ENCODE peak calls at places on chromosomes 1 and 21, in seven cellular contexts. Y is fibroblast of lung, O is mammary epithelial cell, B is A549, N is GM23338, K is upper lobe of right lung, H is esophagus muscularis mucosa. Q is an unnamed sample. For H3K4me1, the result is how much of the 10 kb centered on the place peaks cover.

GRCh38 chr1:53316058-53316741 is 11.7 kb downstream of the LRP8 start:
- DNase-seq in O (no peak), B (no peak), N (peak), Y (no peak), K (no peak), H (no peak), Q (no peak)

GRCh38 chr1:238029126-238029525 is 138.4 kb upstream of the ZP4 start:
- DNase-seq in B (no peak), O (no peak), H (no peak), N (no peak), Y (no peak), K (no peak), Q (no peak)

GRCh38 chr1:89973481-89974127 is 21.3 kb upstream of the ZNF326 start:
- DNase-seq in N (no peak), Y (peak), O (no peak), K (no peak), H (no peak), B (no peak), Q (no peak)

GRCh38 chr1:39720094-39720999 is 18.3 kb upstream of the PPIE start:
- DNase-seq in O (peak), N (peak), Y (peak), B (no peak), K (no peak), H (no peak), Q (no peak)

GRCh38 chr1:236124965-236125364 is 17.4 kb upstream of the GPR137B start:
- DNase-seq in O (no peak), Y (no peak), N (peak), B (no peak), H (no peak), K (no peak), Q (no peak)

GRCh38 chr1:175197536-175197935 is 5.0 kb upstream of the KIAA0040 start:
- DNase-seq in Y (no peak), O (peak), K (no peak), N (no peak), B (no peak), H (no peak), Q (no peak)

GRCh38 chr21:20971296-20971921 is 26.8 kb upstream of the NCAM2 start:
- DNase-seq in B (no peak), O (no peak), H (no peak), K (no peak), N (peak), Y (peak), Q (no peak)

GRCh38 chr1:233668725-233669294 is 54.9 kb downstream of the KCNK1 start:
- DNase-seq in O (peak), B (peak), K (no peak), Y (peak), N (no peak), H (no peak), Q (peak)

GRCh38 chr1:151196292-151196800 is 2.0 kb upstream of the PIP5K1A start:
- DNase-seq in H (no peak), K (no peak), B (peak), N (peak), O (peak), Y (peak), Q (no peak)

GRCh38 chr21:39184050-39184980 is 1.1 kb upstream of the PSMG1 start:
- DNase-seq in O (no peak), B (no peak), K (no peak), H (no peak), Y (no peak), N (no peak), Q (no peak)
- H3K4me1 ChIP-seq in O (under half), B (under half), K (under half), H (under half), Y (under half), N (under half), Q (under half)

DNA sequence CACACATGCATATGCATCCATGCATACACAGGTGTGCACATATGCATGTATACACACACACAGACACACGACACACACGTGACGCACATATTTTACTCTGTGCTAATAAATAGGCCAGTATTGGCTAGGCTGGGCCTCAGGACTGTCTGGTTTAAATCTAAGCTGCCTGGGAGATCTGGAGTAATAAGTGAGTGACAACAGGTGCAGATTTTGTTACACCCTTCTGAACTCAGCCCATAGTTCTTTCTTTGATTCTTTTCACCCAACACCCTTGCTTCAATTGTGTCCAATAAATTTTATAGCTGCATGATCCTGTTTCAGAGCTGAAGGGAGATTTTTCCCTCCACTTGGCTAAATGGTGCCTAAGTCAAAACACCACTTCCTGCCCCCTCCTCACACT is 132.8 kb downstream of the FGGY start:
- DNase-seq in B (no peak), N (no peak), Y (no peak), H (peak), K (no peak), O (no peak), Q (no peak)
- TF ChIP-seq CTCF in B (no peak), N (no peak), Y (no peak), H (no peak), K (no peak), O (no peak), Q (no peak)

GRCh38 chr1:97824644-97825043 is 96.2 kb downstream of the DPYD start:
- DNase-seq in H (no peak), B (no peak), K (no peak), N (no peak), O (no peak), Y (no peak), Q (no peak)

GRCh38 chr1:97820470-97821188 is 100.2 kb downstream of the DPYD start:
- DNase-seq in O (peak), B (no peak), Y (peak), N (peak), K (no peak), H (no peak), Q (no peak)

GRCh38 chr1:97827887-97828286 is 92.9 kb downstream of the DPYD start:
- DNase-seq in Y (peak), N (peak), B (no peak), O (no peak), K (no peak), H (no peak), Q (no peak)

GRCh38 chr1:97826820-97827219 is 94.0 kb downstream of the DPYD start:
- DNase-seq in N (no peak), H (no peak), B (no peak), Y (no peak), K (no peak), O (no peak), Q (no peak)

GRCh38 chr1:97824200-97824599 is 96.6 kb downstream of the DPYD start:
- DNase-seq in B (no peak), N (peak), O (no peak), H (no peak), K (no peak), Y (no peak), Q (no peak)
- H3K4me1 ChIP-seq in B (under half), N (under half), O (under half), H (under half), K (under half), Y (under half), Q (under half)

DNA sequence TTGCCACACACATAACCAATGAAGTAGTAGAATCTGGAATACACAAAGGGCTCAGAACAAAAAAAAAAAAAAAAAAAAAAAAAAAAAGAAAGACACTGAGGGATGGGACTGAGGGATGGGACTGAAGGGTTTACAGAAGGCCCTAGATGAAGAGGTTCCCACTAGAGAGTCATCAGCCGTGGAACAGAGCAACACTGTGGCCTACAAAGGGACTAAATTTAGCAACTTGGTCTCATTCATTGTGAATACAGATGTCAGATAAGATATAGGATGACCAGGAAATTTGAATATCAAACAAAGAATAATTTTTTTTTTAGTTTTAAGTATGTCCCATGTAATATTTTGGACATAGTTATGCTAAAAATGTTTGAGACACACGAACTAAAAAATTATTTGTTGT is 62.1 kb downstream of the GLUL start:
- DNase-seq in O (no peak), H (no peak), K (no peak), B (no peak), Y (no peak), N (no peak), Q (no peak)
- TF ChIP-seq CTCF in O (no peak), H (no peak), K (no peak), B (no peak), Y (no peak), N (no peak), Q (no peak)

DNA sequence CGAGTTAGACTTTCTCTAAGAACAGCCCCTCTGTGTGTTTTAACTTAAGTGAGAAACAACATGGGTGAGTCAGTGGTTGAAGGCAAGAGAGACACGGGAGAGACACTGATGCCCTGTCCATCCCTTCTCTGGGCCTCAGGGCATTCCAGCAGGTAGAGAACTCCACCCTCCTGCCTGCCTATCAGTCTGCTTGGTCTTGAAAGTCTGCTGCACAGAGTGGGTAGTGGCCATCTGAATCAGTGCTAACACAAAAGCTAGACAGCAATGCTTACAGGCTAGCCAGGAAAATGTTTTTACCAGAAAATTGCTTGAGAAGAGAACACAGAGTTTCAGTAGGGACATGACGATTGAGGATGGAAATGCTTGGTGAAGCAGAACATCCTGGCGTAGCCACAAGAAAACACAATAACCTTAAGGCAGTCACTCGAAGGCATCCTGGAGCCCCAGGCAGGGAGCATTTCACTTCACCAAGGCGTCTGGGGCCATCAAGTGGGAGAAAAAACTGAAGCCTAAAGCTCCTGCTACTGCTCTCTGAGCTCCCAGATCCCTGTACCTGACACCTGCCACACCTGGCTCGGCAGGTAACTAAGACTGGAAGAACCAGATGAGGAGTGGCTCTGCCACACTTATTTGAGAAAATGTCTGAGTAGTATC is 17.9 kb upstream of the LBR start:
- DNase-seq in O (peak), N (no peak), H (no peak), K (peak), B (no peak), Y (no peak), Q (no peak)
- H3K4me1 ChIP-seq in O (under half), N (under half), H (half or more), K (under half), B (under half), Y (under half), Q (under half)